ENCODE peak calls at places on chromosome 22, in nine cellular contexts. O is ELR; J is stimulated activated CD4-positive, alpha-beta T cell treated with anti-CD3 and anti-CD28 coated beads, Interleukin-1b, Interleukin-23, amount 100 ng/mL, for 4 hours; G is Caco-2; X is psoas muscle; A is AG20443; V is cardiac muscle cell; U is stimulated activated naive B cell treated with anti-CD40 and anti-IgM and Interleukin-4, amounts not matched to agents 10 μg/mL and 1 μg/mL and 100 μg/mL, for 72 hours; P is upper lobe of right lung. M is an unnamed sample.

GRCh38 chr22:32206774-32207758 is 2.2 kb upstream of the RFPL2 start:
- DNase-seq in O (peak; percentile 44), U (no peak), A (no peak), X (no peak), G (no peak), V (peak; percentile 17), J (no peak), P (no peak), M (peak; percentile 49)

GRCh38 chr22:22366478-22366988 is 121.9 kb downstream of the VPREB1 start:
- DNase-seq in J (no peak), A (no peak), X (no peak), O (no peak), P (no peak), U (no peak), G (no peak), V (no peak), M (no peak)

GRCh38 chr22:36659762-36660509 is 43.6 kb downstream of the CACNG2 start:
- DNase-seq in X (peak; percentile 96), V (peak; percentile 92), U (peak; percentile 8), J (peak; percentile 29), A (peak; percentile 94), O (peak; percentile 95), P (peak; percentile 94), G (no peak), M (peak; percentile 92)

GRCh38 chr22:44811141-44811540 is 58.8 kb downstream of the ARHGAP8 start:
- DNase-seq in A (no peak), P (no peak), U (no peak), V (no peak), J (no peak), G (no peak), X (no peak), O (no peak), M (no peak)

GRCh38 chr22:44685384-44686056 is 16.5 kb upstream of the PRR5 start:
- DNase-seq in J (peak; percentile 67), G (peak; percentile 82), V (peak; percentile 60), X (no peak), O (peak; percentile 62), P (peak; percentile 81), U (peak; percentile 64), A (peak; percentile 79), M (peak; percentile 99)

GRCh38 chr22:33167998-33168397 is 109.8 kb upstream of the SYN3 start:
- DNase-seq in X (no peak), P (no peak), J (no peak), U (no peak), O (no peak), V (no peak), G (no peak), A (no peak), M (no peak)

GRCh38 chr22:48318575-48319320 is 1508.9 kb downstream of the BRD1 start:
- DNase-seq in G (no peak), U (no peak), O (no peak), J (no peak), X (peak; percentile 40), A (no peak), V (no peak), P (peak; percentile 52), M (no peak)

GRCh38 chr22:32909561-32910348 is 108.2 kb downstream of the TIMP3 start:
- DNase-seq in A (no peak), U (no peak), J (no peak), P (no peak), V (no peak), O (no peak), G (no peak), X (no peak), M (no peak)

GRCh38 chr22:24225044-24225601 is 19.8 kb downstream of the GGT5 start:
- DNase-seq in A (no peak), U (no peak), P (no peak), X (no peak), J (no peak), V (no peak), O (no peak), G (no peak), M (no peak)

GRCh38 chr22:46734830-46735453 is 3.1 kb downstream of the CERK start:
- DNase-seq in V (no peak), U (peak; percentile 57), X (no peak), G (peak; percentile 23), A (no peak), O (no peak), J (peak; percentile 36), P (peak; percentile 83), M (no peak)

GRCh38 chr22:45590262-45590661 is 81.4 kb upstream of the ATXN10 start:
- DNase-seq in U (no peak), O (no peak), X (peak; percentile 36), V (no peak), A (no peak), G (no peak), J (no peak), P (no peak), M (no peak)

GRCh38 chr22:42360348-42360747 is 71.9 kb downstream of the NFAM1 start:
- DNase-seq in G (no peak), O (no peak), P (no peak), X (no peak), V (no peak), A (no peak), J (no peak), U (no peak), M (no peak)

GRCh38 chr22:49017769-49018330 is 809.8 kb downstream of the BRD1 start:
- DNase-seq in U (no peak), O (no peak), A (no peak), X (no peak), V (no peak), G (no peak), J (no peak), P (peak; percentile 55), M (no peak)

GRCh38 chr22:21710156-21710555 is 25.4 kb downstream of the YPEL1 start:
- DNase-seq in A (peak; percentile 22), G (no peak), U (no peak), V (no peak), J (no peak), P (no peak), O (peak; percentile 51), X (no peak), M (peak; percentile 65)

GRCh38 chr22:26558246-26558895 is 31.6 kb downstream of the TPST2 start:
- DNase-seq in J (no peak), P (no peak), O (no peak), G (no peak), A (no peak), V (peak; percentile 27), U (no peak), X (no peak), M (no peak)

GRCh38 chr22:37705205-37705604 is 8.4 kb downstream of the TRIOBP start:
- DNase-seq in U (no peak), O (no peak), A (no peak), V (no peak), J (no peak), X (no peak), G (no peak), P (no peak), M (no peak)

GRCh38 chr22:33112606-33113005 is 54.4 kb upstream of the SYN3 start:
- DNase-seq in J (no peak), V (no peak), A (no peak), X (no peak), P (no peak), O (no peak), U (no peak), G (no peak), M (no peak)

GRCh38 chr22:43008921-43009320 is 6.0 kb downstream of the PACSIN2 start:
- DNase-seq in U (no peak), V (no peak), A (peak; percentile 2), O (no peak), G (no peak), X (no peak), P (no peak), J (no peak), M (no peak)

GRCh38 chr22:32444068-32444467 is 20.2 kb downstream of the BPIFC start:
- DNase-seq in V (peak; percentile 1), J (no peak), O (peak; percentile 30), A (no peak), X (no peak), G (peak; percentile 49), U (no peak), P (no peak), M (peak; percentile 66)

GRCh38 chr22:45208993-45209838 is 31.5 kb downstream of the KIAA0930 start:
- DNase-seq in P (no peak), G (no peak), U (no peak), A (peak; percentile 76), J (peak; percentile 32), O (peak; percentile 82), V (peak; percentile 59), X (peak; percentile 64), M (peak; percentile 59)

GRCh38 chr22:40216041-40216756 is 38.5 kb downstream of the TNRC6B start:
- DNase-seq in J (no peak), A (no peak), V (no peak), U (peak; percentile 32), O (no peak), P (no peak), G (no peak), X (no peak), M (no peak)

GRCh38 chr22:19687561-19688300 is 26.6 kb upstream of the SEPTIN5 start:
- DNase-seq in O (no peak), P (peak; percentile 74), A (peak; percentile 29), G (no peak), U (no peak), X (peak; percentile 78), V (no peak), J (no peak), M (peak; percentile 88)

GRCh38 chr22:43446037-43446803 is 34.4 kb downstream of the MPPED1 start:
- DNase-seq in V (no peak), J (no peak), A (no peak), O (no peak), G (peak; percentile 13), X (no peak), P (peak; percentile 36), U (no peak), M (peak; percentile 43)

GRCh38 chr22:27252282-27253049 is 549.1 kb downstream of the MN1 start:
- DNase-seq in A (peak; percentile 88), G (no peak), V (peak; percentile 94), U (no peak), X (peak; percentile 69), J (no peak), P (no peak), O (peak; percentile 75), M (peak; percentile 91)

GRCh38 chr22:32473388-32473952 is 1.1 kb upstream of the FBXO7 start:
- DNase-seq in J (no peak), P (no peak), X (no peak), V (peak; percentile 71), G (no peak), U (peak; percentile 28), O (peak; percentile 67), A (peak; percentile 47), M (peak; percentile 78)

GRCh38 chr22:24685804-24686203 is 82.8 kb downstream of the GGT1 start:
- DNase-seq in O (no peak), U (no peak), X (no peak), A (peak; percentile 39), P (no peak), G (no peak), V (peak; percentile 53), J (no peak), M (no peak)

GRCh38 chr22:46792061-46792796 is 29.8 kb downstream of the TBC1D22A start:
- DNase-seq in X (no peak), O (no peak), J (no peak), G (peak; percentile 23), U (no peak), P (no peak), A (no peak), V (no peak), M (no peak)

GRCh38 chr22:27791494-27792241 is 9.9 kb downstream of the MN1 start:
- DNase-seq in J (no peak), G (no peak), V (no peak), X (no peak), P (no peak), U (no peak), O (no peak), A (no peak), M (no peak)

GRCh38 chr22:19357270-19358105 is 66.0 kb upstream of the CLTCL1 start:
- DNase-seq in J (no peak), U (no peak), V (no peak), A (peak; percentile 28), P (no peak), G (no peak), X (no peak), O (peak; percentile 51), M (no peak)

GRCh38 chr22:36853407-36854099 is 7.3 kb upstream of the NCF4 start:
- DNase-seq in P (peak; percentile 92), U (peak; percentile 85), G (peak; percentile 56), X (peak; percentile 84), O (peak; percentile 71), A (peak; percentile 62), V (peak; percentile 72), J (peak; percentile 86), M (peak; percentile 35)

M was measured in epithelial cell of esophagus.